ENCODE peak calls at places on chromosomes 6 and 20, in four cellular contexts. G, B, E and N are unnamed samples.

GRCh38 chr6:41209547-41209951 is 8.6 kb upstream of the TREML2 start:
- DNase-seq in G (no peak), B (no peak), E (no peak), N (no peak)

GRCh38 chr6:121830759-121831158 is 395.3 kb downstream of the GJA1 start:
- DNase-seq in G (no peak), B (no peak), E (no peak), N (no peak)

GRCh38 chr6:16286151-16286522 is 47.8 kb downstream of the GMPR start:
- DNase-seq in G (peak), B (peak), E (no peak), N (peak)

GRCh38 chr20:14374191-14374590 is 36.8 kb upstream of the FLRT3 start:
- DNase-seq in G (no peak), B (no peak), E (no peak), N (no peak)

GRCh38 chr6:422423-423061 is 31.0 kb downstream of the IRF4 start:
- DNase-seq in G (peak), B (peak), E (no peak), N (peak)

GRCh38 chr20:59221049-59221748 is 57.6 kb downstream of the ZNF831 start:
- DNase-seq in G (no peak), B (peak), E (no peak), N (no peak)

GRCh38 chr6:166463363-166464067 is 80.8 kb upstream of the MPC1 start:
- DNase-seq in G (no peak), B (no peak), E (no peak), N (no peak)

GRCh38 chr6:10138917-10139316 is 276.0 kb downstream of the TFAP2A start:
- DNase-seq in G (no peak), B (no peak), E (no peak), N (no peak)

GRCh38 chr6:156395276-156395675 is 381.9 kb upstream of the ARID1B start:
- DNase-seq in G (no peak), B (no peak), E (no peak), N (no peak)

GRCh38 chr6:2803731-2804429 is 37.8 kb downstream of the SERPINB1 start:
- DNase-seq in G (no peak), B (no peak), E (no peak), N (no peak)

GRCh38 chr6:158718431-158719126 is 68.7 kb downstream of the SYTL3 start:
- DNase-seq in G (no peak), B (peak), E (no peak), N (no peak)

GRCh38 chr6:42010185-42010872 is 40.0 kb upstream of the TAF8 start:
- DNase-seq in G (no peak), B (peak), E (peak), N (no peak)

GRCh38 chr6:158849899-158850806 is 31.0 kb upstream of the EZR start:
- DNase-seq in G (peak), B (peak), E (no peak), N (peak)

GRCh38 chr20:15561707-15562106 is 1011.5 kb downstream of the KIF16B start:
- DNase-seq in G (no peak), B (no peak), E (no peak), N (no peak)

GRCh38 chr20:50333856-50334255 is 143.2 kb downstream of the CEBPB start:
- DNase-seq in G (no peak), B (peak), E (no peak), N (peak)

GRCh38 chr6:51934098-51934497 is 153.3 kb downstream of the PKHD1 start:
- DNase-seq in G (no peak), B (peak), E (no peak), N (no peak)

GRCh38 chr20:38302721-38303120 is 1.2 kb upstream of the BPI start:
- DNase-seq in G (no peak), B (no peak), E (no peak), N (no peak)

GRCh38 chr6:30311101-30311500 is 15.6 kb upstream of the TRIM39 start:
- DNase-seq in G (no peak), B (no peak), E (no peak), N (no peak)

GRCh38 chr6:159180001-159180400 is 10.8 kb downstream of the FNDC1 start:
- DNase-seq in G (no peak), B (peak), E (no peak), N (no peak)

GRCh38 chr6:142324111-142324510 is 22.3 kb downstream of the ADGRG6 start:
- DNase-seq in G (no peak), B (no peak), E (no peak), N (no peak)

GRCh38 chr20:55394592-55394991 is 610.7 kb downstream of the CBLN4 start:
- DNase-seq in G (no peak), B (no peak), E (no peak), N (no peak)

GRCh38 chr6:1596088-1596852 is 13.4 kb upstream of the FOXC1 start:
- DNase-seq in G (peak), B (peak), E (peak), N (peak)

GRCh38 chr6:33950891-33951889 is 147.4 kb upstream of the MLN start:
- DNase-seq in G (no peak), B (no peak), E (no peak), N (no peak)

GRCh38 chr6:68313911-68314310 is 321.2 kb upstream of the ADGRB3 start:
- DNase-seq in G (no peak), B (peak), E (no peak), N (no peak)

GRCh38 chr6:137743493-137743892 is 123.6 kb upstream of the TNFAIP3 start:
- DNase-seq in G (no peak), B (no peak), E (no peak), N (peak)

GRCh38 chr6:28587011-28587745 is 61.5 kb downstream of the GPX5 start:
- DNase-seq in G (no peak), B (peak), E (peak), N (peak)

GRCh38 chr6:143514996-143515760 is 3.7 kb upstream of the FUCA2 start:
- DNase-seq in G (no peak), B (no peak), E (no peak), N (no peak)

DNA sequence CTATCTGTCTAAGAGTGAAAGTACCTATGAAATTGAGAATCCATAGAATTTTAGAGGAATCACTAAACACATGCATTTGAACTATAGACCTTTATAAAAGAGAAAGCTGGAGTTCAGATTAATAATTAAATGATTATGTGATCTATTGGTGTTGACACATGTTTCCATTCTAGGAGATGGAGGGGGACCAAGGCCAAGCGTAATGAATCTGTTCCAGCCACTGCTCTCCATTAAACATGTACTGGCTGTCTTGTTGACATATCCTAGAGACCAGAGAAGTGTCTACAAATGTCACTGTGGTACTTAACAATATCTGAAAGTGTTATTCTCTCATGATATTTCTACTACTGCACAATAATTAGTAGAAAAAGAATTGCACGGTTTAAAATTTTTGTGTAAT is 432.4 kb downstream of the BMP2 start:
- DNase-seq in G (no peak), B (no peak), E (no peak), N (no peak)
- H3K4me3 ChIP-seq in G (no peak), B (no peak), E (no peak), N (no peak)

DNA sequence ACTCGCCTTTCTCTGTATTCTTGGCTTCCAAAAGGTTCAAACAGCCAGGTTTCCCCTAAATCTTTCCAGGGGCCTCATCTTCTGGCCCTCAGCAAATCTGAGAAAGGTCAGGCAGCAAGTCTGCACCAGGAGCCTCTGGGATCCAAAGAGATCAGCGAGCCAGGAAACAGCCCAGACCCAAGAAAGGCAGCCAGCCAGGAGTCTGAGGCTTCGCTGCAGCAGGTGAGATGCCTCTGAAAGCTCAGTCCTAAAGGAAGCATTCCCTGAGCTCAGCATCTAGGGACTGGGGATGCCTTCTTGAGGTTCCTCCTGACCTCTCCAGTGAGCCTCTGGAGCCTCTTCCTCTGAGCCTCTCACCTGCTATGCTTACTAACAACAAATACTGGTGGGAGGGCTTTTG is 118.7 kb upstream of the MAFB start:
- DNase-seq in G (no peak), B (no peak), E (no peak), N (no peak)
- H3K4me3 ChIP-seq in G (no peak), B (no peak), E (no peak), N (no peak)

DNA sequence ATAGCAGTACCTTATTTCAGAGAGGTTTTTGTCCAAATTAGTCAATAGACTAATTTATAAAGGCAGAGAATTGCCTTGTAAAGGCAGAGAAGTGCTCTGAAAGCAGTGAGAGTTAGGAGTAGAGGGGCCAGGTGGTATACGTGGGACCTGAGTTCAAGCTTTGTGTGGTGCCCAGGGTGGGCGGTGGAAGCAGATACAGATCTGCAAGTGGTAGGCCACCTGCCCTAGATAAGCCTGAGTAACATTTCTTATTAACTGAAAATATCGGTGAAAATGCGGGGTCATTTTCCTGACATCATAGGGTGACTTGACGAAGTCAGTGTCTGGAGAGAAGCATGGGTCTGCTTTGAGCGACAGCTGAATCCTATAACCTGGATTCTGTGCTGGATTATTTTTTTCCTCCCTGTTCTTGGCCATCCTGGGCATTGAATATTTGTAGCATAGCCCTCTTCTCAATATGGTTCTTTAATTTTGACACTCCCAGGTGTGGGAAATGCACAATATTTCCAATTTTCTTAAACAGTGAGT is 62.2 kb upstream of the SUPT3H start:
- DNase-seq in G (no peak), B (no peak), E (no peak), N (no peak)
- H3K4me3 ChIP-seq in G (no peak), B (no peak), E (no peak), N (no peak)

GRCh38 chr6:139137716-139138115 is 2.8 kb downstream of the HECA start:
- DNase-seq in G (no peak), B (no peak), E (no peak), N (no peak)
- H3K4me3 ChIP-seq in G (no peak), B (no peak), E (peak), N (no peak)

GRCh38 chr20:36485286-36485685 is 56.0 kb upstream of the MYL9 start:
- DNase-seq in G (no peak), B (no peak), E (no peak), N (no peak)

GRCh38 chr20:36481380-36482043 is 59.8 kb upstream of the MYL9 start:
- DNase-seq in G (no peak), B (no peak), E (no peak), N (no peak)

GRCh38 chr20:36483919-36484808 is 57.2 kb upstream of the MYL9 start:
- DNase-seq in G (no peak), B (peak), E (no peak), N (no peak)

GRCh38 chr20:36482044-36482473 is 59.3 kb upstream of the MYL9 start:
- DNase-seq in G (no peak), B (no peak), E (peak), N (no peak)

DNA sequence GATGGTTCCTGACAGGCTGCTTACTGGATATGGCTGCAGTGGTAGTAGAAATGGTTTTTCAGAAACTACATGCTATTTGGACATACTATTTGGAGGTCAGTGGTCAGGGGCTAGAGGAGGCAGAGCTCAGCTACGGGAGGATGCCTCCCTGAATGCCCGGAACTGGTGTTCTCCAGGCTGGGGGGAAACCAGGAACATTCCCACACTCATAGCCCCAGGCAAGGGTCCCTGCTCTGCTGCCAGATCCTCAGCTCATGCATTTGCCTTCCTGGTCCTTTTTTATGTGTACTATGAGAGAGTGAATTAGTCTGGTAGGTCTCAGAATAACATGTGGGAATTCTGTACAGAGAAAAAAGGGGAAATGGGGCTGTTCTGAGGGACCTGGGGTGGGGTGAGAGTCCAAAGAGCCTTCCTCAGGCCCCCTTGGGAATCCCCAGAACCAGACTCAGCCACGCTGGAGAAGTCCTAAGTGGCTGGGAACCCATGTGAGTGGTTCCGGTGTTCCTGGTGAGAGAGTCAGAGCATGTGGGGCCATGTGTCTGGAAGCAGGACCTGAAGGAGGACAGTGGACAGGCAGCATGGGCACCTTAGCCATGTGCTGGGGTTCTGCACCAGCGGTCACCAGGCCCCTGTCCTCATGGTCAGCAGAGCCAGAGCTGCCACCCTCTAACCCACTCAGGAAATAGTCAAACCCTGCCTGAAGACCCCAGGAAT is 58.0 kb upstream of the MYL9 start:
- DNase-seq in G (no peak), B (no peak), E (no peak), N (no peak)
- H3K4me3 ChIP-seq in G (no peak), B (no peak), E (no peak), N (no peak)